ENCODE peak calls at places on chromosomes 2 and 18, in seven cellular contexts. One of them, this sample, is unnamed.

GRCh38 chr18:39966275-39966674 is 1988.8 kb upstream of the PIK3C3 start:
- DNase-seq in PC-9: no peak
- DNase-seq in amniotic stem cell: no peak
- DNase-seq in neural crest cell: no peak
- DNase-seq in HFF-Myc: no peak
- DNase-seq in iris pigment epithelial cell: peak; percentile 3
- DNase-seq in OCI-LY7: no peak
- DNase-seq in this sample: no peak

GRCh38 chr2:48707466-48707865 is 48.1 kb downstream of the LHCGR start:
- DNase-seq in OCI-LY7: peak; percentile 16
- DNase-seq in amniotic stem cell: no peak
- DNase-seq in iris pigment epithelial cell: peak; percentile 50
- DNase-seq in neural crest cell: no peak
- DNase-seq in HFF-Myc: no peak
- DNase-seq in PC-9: peak; percentile 57
- DNase-seq in this sample: no peak

GRCh38 chr18:34710430-34711386 is 610 bp downstream of the DTNA start:
- DNase-seq in amniotic stem cell: peak; percentile 6
- DNase-seq in neural crest cell: no peak
- DNase-seq in HFF-Myc: peak; percentile 52
- DNase-seq in iris pigment epithelial cell: peak; percentile 85
- DNase-seq in OCI-LY7: no peak
- DNase-seq in PC-9: no peak
- DNase-seq in this sample: no peak

GRCh38 chr2:132438650-132439030 is 22.0 kb downstream of the GPR39 start:
- DNase-seq in amniotic stem cell: peak; percentile 92
- DNase-seq in PC-9: peak; percentile 78
- DNase-seq in HFF-Myc: peak; percentile 87
- DNase-seq in neural crest cell: no peak
- DNase-seq in iris pigment epithelial cell: peak; percentile 95
- DNase-seq in OCI-LY7: no peak
- DNase-seq in this sample: no peak

GRCh38 chr2:158828378-158829136 is 33.4 kb downstream of the DAPL1 start:
- DNase-seq in neural crest cell: no peak
- DNase-seq in iris pigment epithelial cell: peak; percentile 72
- DNase-seq in OCI-LY7: no peak
- DNase-seq in amniotic stem cell: no peak
- DNase-seq in HFF-Myc: no peak
- DNase-seq in PC-9: no peak
- DNase-seq in this sample: no peak

GRCh38 chr18:77220726-77221125 is 28.9 kb upstream of the GALR1 start:
- DNase-seq in iris pigment epithelial cell: no peak
- DNase-seq in neural crest cell: no peak
- DNase-seq in OCI-LY7: no peak
- DNase-seq in PC-9: no peak
- DNase-seq in HFF-Myc: no peak
- DNase-seq in amniotic stem cell: no peak
- DNase-seq in this sample: no peak

GRCh38 chr18:49510393-49511115 is 23.5 kb upstream of the C18orf32 start:
- DNase-seq in amniotic stem cell: no peak
- DNase-seq in iris pigment epithelial cell: peak; percentile 48
- DNase-seq in neural crest cell: peak; percentile 51
- DNase-seq in OCI-LY7: peak; percentile 48
- DNase-seq in HFF-Myc: no peak
- DNase-seq in PC-9: peak; percentile 42
- DNase-seq in this sample: no peak

GRCh38 chr2:39755466-39755865 is 23.6 kb downstream of the THUMPD2 start:
- DNase-seq in amniotic stem cell: no peak
- DNase-seq in PC-9: no peak
- DNase-seq in HFF-Myc: no peak
- DNase-seq in OCI-LY7: no peak
- DNase-seq in iris pigment epithelial cell: no peak
- DNase-seq in neural crest cell: no peak
- DNase-seq in this sample: no peak

GRCh38 chr18:75183524-75183923 is 25.4 kb downstream of the PTGR3 start:
- DNase-seq in neural crest cell: no peak
- DNase-seq in HFF-Myc: no peak
- DNase-seq in PC-9: peak; percentile 61
- DNase-seq in amniotic stem cell: no peak
- DNase-seq in iris pigment epithelial cell: no peak
- DNase-seq in OCI-LY7: no peak
- DNase-seq in this sample: no peak

GRCh38 chr2:225399509-225399908 is at the start of gene NYAP2:
- DNase-seq in iris pigment epithelial cell: no peak
- DNase-seq in OCI-LY7: no peak
- DNase-seq in HFF-Myc: no peak
- DNase-seq in neural crest cell: no peak
- DNase-seq in PC-9: no peak
- DNase-seq in amniotic stem cell: no peak
- DNase-seq in this sample: no peak

GRCh38 chr2:1887915-1888314 is 143.6 kb upstream of the PXDN start:
- DNase-seq in neural crest cell: no peak
- DNase-seq in amniotic stem cell: no peak
- DNase-seq in iris pigment epithelial cell: no peak
- DNase-seq in HFF-Myc: no peak
- DNase-seq in OCI-LY7: no peak
- DNase-seq in PC-9: no peak
- DNase-seq in this sample: no peak

GRCh38 chr2:174683392-174683759 is 80.9 kb downstream of the CHRNA1 start:
- DNase-seq in HFF-Myc: no peak
- DNase-seq in amniotic stem cell: no peak
- DNase-seq in neural crest cell: no peak
- DNase-seq in iris pigment epithelial cell: peak; percentile 54
- DNase-seq in PC-9: no peak
- DNase-seq in OCI-LY7: no peak
- DNase-seq in this sample: no peak

GRCh38 chr2:14313351-14313750 is 319.2 kb upstream of the LRATD1 start:
- DNase-seq in PC-9: no peak
- DNase-seq in neural crest cell: no peak
- DNase-seq in iris pigment epithelial cell: no peak
- DNase-seq in HFF-Myc: no peak
- DNase-seq in OCI-LY7: no peak
- DNase-seq in amniotic stem cell: no peak
- DNase-seq in this sample: no peak